ENCODE peak calls at places on chromosomes 2 and 18, in four cellular contexts. One of them, this sample, is unnamed.

GRCh38 chr2:20976527-20976926 is 67.3 kb downstream of the APOB start:
- DNase-seq in GM12878: no peak
- DNase-seq in K562: no peak
- DNase-seq in HepG2: no peak
- DNase-seq in this sample: no peak

GRCh38 chr2:37454851-37455762 is 110.7 kb downstream of the QPCT start:
- DNase-seq in GM12878: no peak
- DNase-seq in HepG2: no peak
- DNase-seq in K562: no peak
- DNase-seq in this sample: no peak

GRCh38 chr2:85326406-85326945 is 1.3 kb downstream of the TGOLN2 start:
- DNase-seq in GM12878: no peak
- DNase-seq in HepG2: peak
- DNase-seq in K562: no peak
- DNase-seq in this sample: no peak

GRCh38 chr2:108385411-108386071 is 7.8 kb downstream of the SULT1C4 start:
- DNase-seq in GM12878: peak
- DNase-seq in K562: no peak
- DNase-seq in HepG2: peak
- DNase-seq in this sample: no peak

GRCh38 chr2:98476192-98476868 is 31.7 kb downstream of the INPP4A start:
- DNase-seq in GM12878: no peak
- DNase-seq in HepG2: no peak
- DNase-seq in K562: no peak
- DNase-seq in this sample: no peak

GRCh38 chr2:53366570-53366969 is 401.0 kb upstream of the CHAC2 start:
- DNase-seq in K562: no peak
- DNase-seq in HepG2: no peak
- DNase-seq in GM12878: no peak
- DNase-seq in this sample: no peak

GRCh38 chr2:174761837-174762236 is 2.4 kb downstream of the CHRNA1 start:
- DNase-seq in K562: no peak
- DNase-seq in GM12878: no peak
- DNase-seq in HepG2: no peak
- DNase-seq in this sample: no peak

GRCh38 chr2:28977176-28977875 is 3.8 kb upstream of the TOGARAM2 start:
- DNase-seq in K562: no peak
- DNase-seq in GM12878: no peak
- DNase-seq in HepG2: no peak
- DNase-seq in this sample: no peak

GRCh38 chr2:29382486-29382885 is 267.3 kb downstream of the CLIP4 start:
- DNase-seq in K562: no peak
- DNase-seq in HepG2: no peak
- DNase-seq in GM12878: no peak
- DNase-seq in this sample: no peak

GRCh38 chr2:234661146-234661545 is 164.3 kb upstream of the ARL4C start:
- DNase-seq in HepG2: no peak
- DNase-seq in GM12878: no peak
- DNase-seq in K562: no peak
- DNase-seq in this sample: no peak

GRCh38 chr2:134070281-134070731 is 183.6 kb upstream of the MGAT5 start:
- DNase-seq in HepG2: no peak
- DNase-seq in GM12878: no peak
- DNase-seq in K562: no peak
- DNase-seq in this sample: no peak

GRCh38 chr2:181258761-181259160 is 198.4 kb upstream of the ITGA4 start:
- DNase-seq in HepG2: peak
- DNase-seq in K562: no peak
- DNase-seq in GM12878: no peak
- DNase-seq in this sample: no peak

GRCh38 chr2:79817288-79817687 is 304.4 kb downstream of the CTNNA2 start:
- DNase-seq in K562: no peak
- DNase-seq in GM12878: no peak
- DNase-seq in HepG2: no peak
- DNase-seq in this sample: no peak

GRCh38 chr2:238183846-238184245 is 19.6 kb downstream of the ILKAP start:
- DNase-seq in GM12878: no peak
- DNase-seq in K562: no peak
- DNase-seq in HepG2: no peak
- DNase-seq in this sample: no peak

GRCh38 chr2:160225722-160226121 is 25.6 kb upstream of the ITGB6 start:
- DNase-seq in K562: no peak
- DNase-seq in HepG2: no peak
- DNase-seq in GM12878: no peak
- DNase-seq in this sample: peak

GRCh38 chr2:226560325-226560724 is 239.3 kb downstream of the IRS1 start:
- DNase-seq in HepG2: no peak
- DNase-seq in K562: no peak
- DNase-seq in GM12878: no peak
- DNase-seq in this sample: no peak

GRCh38 chr18:54335638-54336173 is 22.0 kb downstream of the STARD6 start:
- DNase-seq in HepG2: no peak
- DNase-seq in K562: no peak
- DNase-seq in GM12878: no peak
- DNase-seq in this sample: no peak

GRCh38 chr18:54327818-54328217 is 29.8 kb downstream of the STARD6 start:
- DNase-seq in K562: no peak
- DNase-seq in GM12878: no peak
- DNase-seq in HepG2: no peak
- DNase-seq in this sample: no peak

GRCh38 chr18:54329787-54330186 is 27.9 kb downstream of the STARD6 start:
- DNase-seq in K562: no peak
- DNase-seq in HepG2: no peak
- DNase-seq in GM12878: no peak
- DNase-seq in this sample: no peak

DNA sequence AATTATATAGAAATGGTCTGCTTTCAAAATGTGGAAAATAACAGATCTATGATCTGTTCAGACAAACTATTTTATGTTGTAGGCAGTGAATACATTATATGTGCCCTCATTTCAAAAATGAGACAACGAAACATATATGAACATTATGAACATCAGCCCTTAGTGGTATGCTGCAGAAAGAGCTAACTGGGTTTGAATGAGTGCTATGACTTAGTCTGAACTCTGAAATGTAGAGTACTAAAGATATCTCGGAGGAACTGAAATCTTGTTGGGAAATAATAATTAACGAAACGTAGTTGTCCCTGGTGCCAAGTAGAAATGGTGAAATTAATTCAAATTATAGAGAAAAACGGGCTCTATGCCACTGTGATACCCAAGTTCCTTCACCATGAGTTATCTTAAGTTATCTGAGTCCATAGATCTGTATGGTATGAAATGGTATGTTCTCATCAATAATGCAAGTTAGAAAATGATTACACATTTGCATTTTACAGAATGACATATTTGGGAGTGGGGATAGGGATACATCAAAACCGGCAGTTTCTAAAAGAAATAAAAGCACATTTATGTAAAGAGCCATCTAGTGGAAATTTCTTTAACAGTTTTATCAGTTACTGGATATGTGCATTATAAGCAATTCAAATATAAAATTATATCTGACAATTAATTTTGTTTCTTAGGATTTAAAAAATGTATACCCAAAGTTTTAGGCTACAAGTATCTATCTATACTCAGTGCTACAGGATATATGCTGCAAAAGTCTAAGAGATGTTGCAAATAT is 26.7 kb downstream of the STARD6 start:
- DNase-seq in HepG2: no peak
- DNase-seq in K562: no peak
- DNase-seq in GM12878: no peak
- DNase-seq in this sample: no peak
- TF ChIP-seq ZBTB33 in HepG2: no peak
- TF ChIP-seq ZBTB33 in K562: no peak
- TF ChIP-seq ZBTB33 in GM12878: no peak
- TF ChIP-seq ZBTB33 in this sample: no peak

DNA sequence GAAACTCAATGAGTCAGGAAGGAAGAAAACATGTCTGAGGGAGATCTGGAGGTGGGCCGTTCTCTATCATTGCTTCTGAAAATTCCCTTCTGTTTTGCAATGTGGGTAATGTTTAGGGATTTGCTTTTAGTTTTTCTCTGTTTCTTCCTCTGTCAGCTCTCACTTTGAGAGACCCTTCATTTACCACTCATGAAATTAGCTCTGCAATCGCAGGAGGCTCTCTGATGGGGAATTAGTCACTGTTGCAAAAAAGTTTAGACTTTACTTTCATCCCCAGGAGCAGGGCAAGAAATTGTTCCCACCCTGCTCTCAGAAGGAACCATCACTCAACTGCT is 80.0 kb upstream of the MAP4K3 start:
- DNase-seq in GM12878: no peak
- DNase-seq in K562: no peak
- DNase-seq in HepG2: no peak
- DNase-seq in this sample: no peak
- TF ChIP-seq CHD2 in GM12878: no peak
- TF ChIP-seq CHD2 in K562: no peak
- TF ChIP-seq CHD2 in HepG2: no peak
- TF ChIP-seq CHD2 in this sample: no peak

GRCh38 chr2:163709270-163709669 is 26.5 kb downstream of the FIGN start:
- DNase-seq in K562: no peak
- DNase-seq in HepG2: no peak
- DNase-seq in GM12878: no peak
- DNase-seq in this sample: no peak
- TF ChIP-seq ZBTB33 in K562: no peak
- TF ChIP-seq ZBTB33 in HepG2: no peak
- TF ChIP-seq ZBTB33 in GM12878: no peak
- TF ChIP-seq ZBTB33 in this sample: no peak

GRCh38 chr2:65842104-65842503 is 409.7 kb upstream of the SPRED2 start:
- DNase-seq in HepG2: no peak
- DNase-seq in GM12878: no peak
- DNase-seq in K562: no peak
- DNase-seq in this sample: no peak

GRCh38 chr2:65845442-65846182 is 413.2 kb upstream of the SPRED2 start:
- DNase-seq in K562: no peak
- DNase-seq in HepG2: no peak
- DNase-seq in GM12878: no peak
- DNase-seq in this sample: peak

GRCh38 chr2:65850695-65851094 is 418.3 kb upstream of the SPRED2 start:
- DNase-seq in GM12878: no peak
- DNase-seq in HepG2: no peak
- DNase-seq in K562: no peak
- DNase-seq in this sample: no peak

DNA sequence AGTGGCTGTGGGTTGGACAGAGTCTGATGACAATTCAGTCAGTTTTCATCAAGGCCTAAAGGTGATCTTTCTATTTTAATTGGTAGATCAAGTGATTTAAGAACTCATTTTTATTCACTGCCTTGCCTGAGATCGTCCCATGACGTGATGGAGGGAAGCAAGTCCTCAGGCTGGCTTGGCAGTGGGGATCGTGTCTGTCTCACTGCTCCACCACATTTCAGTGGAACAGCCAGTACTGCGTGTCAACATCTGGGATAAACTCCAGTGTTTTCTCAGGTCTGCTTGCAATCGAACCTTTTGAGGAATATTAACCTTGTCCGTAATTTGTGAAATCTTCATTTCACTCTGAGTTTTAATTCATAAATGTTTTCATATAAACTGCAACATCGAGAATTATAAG is 414.6 kb upstream of the SPRED2 start:
- DNase-seq in GM12878: no peak
- DNase-seq in HepG2: no peak
- DNase-seq in K562: no peak
- DNase-seq in this sample: no peak
- TF ChIP-seq CHD2 in GM12878: no peak
- TF ChIP-seq CHD2 in HepG2: no peak
- TF ChIP-seq CHD2 in K562: no peak
- TF ChIP-seq CHD2 in this sample: no peak

GRCh38 chr18:45480219-45481015 is 134.9 kb upstream of the SLC14A2 start:
- DNase-seq in GM12878: no peak
- DNase-seq in K562: no peak
- DNase-seq in HepG2: no peak
- DNase-seq in this sample: no peak

GRCh38 chr18:45482286-45482685 is 133.0 kb upstream of the SLC14A2 start:
- DNase-seq in GM12878: no peak
- DNase-seq in K562: no peak
- DNase-seq in HepG2: no peak
- DNase-seq in this sample: no peak

GRCh38 chr18:45478889-45479288 is 136.4 kb upstream of the SLC14A2 start:
- DNase-seq in HepG2: no peak
- DNase-seq in K562: no peak
- DNase-seq in GM12878: no peak
- DNase-seq in this sample: no peak

GRCh38 chr18:45481846-45482245 is 133.4 kb upstream of the SLC14A2 start:
- DNase-seq in K562: no peak
- DNase-seq in HepG2: no peak
- DNase-seq in GM12878: no peak
- DNase-seq in this sample: no peak
- TF ChIP-seq ZBTB33 in K562: no peak
- TF ChIP-seq ZBTB33 in HepG2: no peak
- TF ChIP-seq ZBTB33 in GM12878: no peak
- TF ChIP-seq ZBTB33 in this sample: no peak

DNA sequence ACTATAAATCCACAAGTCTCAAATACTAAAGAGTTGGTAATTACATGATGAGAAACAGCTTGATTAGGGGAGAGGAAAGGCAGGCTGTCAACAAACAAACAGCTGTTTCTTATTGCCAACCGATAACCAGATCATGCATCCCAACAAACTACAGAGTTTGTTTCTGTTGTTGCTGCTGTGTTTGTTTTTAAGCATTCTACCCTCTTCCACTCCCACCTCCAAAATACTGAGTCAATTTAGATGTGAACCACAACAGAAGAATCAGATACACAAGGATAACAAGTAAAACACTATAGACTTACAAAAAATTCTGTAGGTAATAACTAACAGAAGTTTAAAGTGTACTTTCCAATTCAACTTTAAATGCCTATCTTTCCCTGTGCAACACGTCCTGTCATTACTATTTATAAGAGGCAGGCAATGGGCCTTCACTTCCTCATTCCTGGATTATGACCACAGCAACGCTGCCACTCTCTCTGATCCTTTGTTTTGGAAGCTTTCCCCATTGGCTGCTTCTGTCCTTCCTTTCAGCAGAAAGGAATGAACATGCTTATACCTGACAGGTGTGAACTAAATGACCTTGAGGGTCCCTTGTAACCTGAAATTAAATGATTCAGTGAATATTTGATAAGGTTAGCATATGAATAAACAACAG is 152.0 kb downstream of the SRBD1 start:
- DNase-seq in HepG2: peak
- DNase-seq in K562: no peak
- DNase-seq in GM12878: no peak
- DNase-seq in this sample: no peak
- TF ChIP-seq CHD2 in HepG2: no peak
- TF ChIP-seq CHD2 in K562: no peak
- TF ChIP-seq CHD2 in GM12878: no peak
- TF ChIP-seq CHD2 in this sample: no peak

DNA sequence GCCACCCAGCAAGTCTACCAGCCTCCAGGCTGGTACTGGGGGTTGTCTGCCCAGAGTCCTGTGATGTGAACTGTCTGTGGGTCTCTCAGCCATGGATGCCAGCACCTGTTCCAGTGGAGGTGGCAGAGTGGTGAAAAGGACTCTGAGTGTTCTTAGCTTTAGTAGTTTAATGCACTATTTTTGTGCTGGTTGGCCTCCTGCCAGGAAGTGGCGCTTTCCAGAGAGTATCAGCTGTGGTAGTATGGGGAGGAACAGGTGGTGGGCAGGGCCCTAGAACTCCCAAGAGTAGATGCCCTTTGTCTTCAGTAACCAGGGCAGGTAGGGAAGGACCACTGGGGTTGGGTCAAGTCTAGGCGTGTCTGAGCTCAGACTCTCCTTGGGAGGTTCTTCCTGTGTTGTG is 356.7 kb downstream of the STK39 start:
- DNase-seq in HepG2: no peak
- DNase-seq in K562: no peak
- DNase-seq in GM12878: no peak
- DNase-seq in this sample: no peak
- TF ChIP-seq ZBTB33 in HepG2: no peak
- TF ChIP-seq ZBTB33 in K562: no peak
- TF ChIP-seq ZBTB33 in GM12878: no peak
- TF ChIP-seq ZBTB33 in this sample: no peak